ENCODE peak calls at places on chromosomes 5 and 9, in eight cellular contexts. B is dermis blood vessel endothelial cell, S is T-helper 2 cell, E is SW 1271, R is fibroblast of lung, H is GDM1, O is aorta, V is fibroblast of pulmonary artery. L is an unnamed sample.
A peak's percentile ranks its signal among the peaks of the same experiment; 100 is the strongest.

GRCh38 chr9:104304925-104305324 is 199.1 kb upstream of the OR13F1 start:
- DNase-seq in O (no peak), H (no peak), R (no peak), E (no peak), V (no peak), B (no peak), S (no peak), L (no peak)

GRCh38 chr5:72151646-72152045 is 44.4 kb downstream of the MAP1B start:
- DNase-seq in O (no peak), S (no peak), V (no peak), E (no peak), H (no peak), R (peak; percentile 59), B (no peak), L (no peak)

GRCh38 chr9:127796225-127796813 is 6.4 kb upstream of the FPGS start:
- DNase-seq in V (no peak), B (peak; percentile 38), E (no peak), S (no peak), H (no peak), R (peak; percentile 34), O (no peak), L (no peak)

GRCh38 chr9:98037362-98037761 is 19.2 kb upstream of the NANS start:
- DNase-seq in S (no peak), E (peak; percentile 57), O (no peak), V (peak; percentile 67), H (peak; percentile 70), R (no peak), B (peak; percentile 66), L (no peak)

GRCh38 chr9:21695443-21695842 is 107.0 kb upstream of the MTAP start:
- DNase-seq in E (no peak), O (no peak), S (no peak), B (no peak), R (no peak), H (no peak), V (no peak), L (no peak)

GRCh38 chr9:36939655-36940578 is 94.2 kb downstream of the PAX5 start:
- DNase-seq in S (no peak), B (no peak), V (no peak), O (no peak), H (no peak), R (no peak), E (no peak), L (no peak)

GRCh38 chr5:102922111-102922510 is 167.0 kb downstream of the PAM start:
- DNase-seq in E (no peak), B (no peak), O (no peak), V (no peak), S (no peak), R (no peak), H (no peak), L (no peak)

GRCh38 chr9:92147030-92147853 is 32.0 kb upstream of the SPTLC1 start:
- DNase-seq in E (no peak), B (peak; percentile 78), S (no peak), R (peak; percentile 91), V (peak; percentile 94), H (peak; percentile 83), O (peak; percentile 87), L (no peak)